ENCODE peak calls at places on chromosomes 3 and 15, in six cellular contexts. One of them, this sample, is unnamed.

GRCh38 chr3:12507871-12508281 is 23.6 kb downstream of the TSEN2 start:
- DNase-seq in stomach: no peak
- DNase-seq in endodermal cell: peak
- DNase-seq in brain microvascular endothelial cell: peak
- DNase-seq in upper lobe of left lung: no peak
- DNase-seq in ovary: peak
- DNase-seq in this sample: peak

GRCh38 chr15:67120839-67121540 is 55.6 kb downstream of the SMAD3 start:
- DNase-seq in stomach: peak
- DNase-seq in ovary: peak
- DNase-seq in endodermal cell: no peak
- DNase-seq in upper lobe of left lung: peak
- DNase-seq in brain microvascular endothelial cell: peak
- DNase-seq in this sample: peak

GRCh38 chr15:56886450-56886856 is 32.0 kb upstream of the TCF12 start:
- DNase-seq in upper lobe of left lung: no peak
- DNase-seq in stomach: no peak
- DNase-seq in ovary: peak
- DNase-seq in brain microvascular endothelial cell: peak
- DNase-seq in endodermal cell: no peak
- DNase-seq in this sample: no peak

GRCh38 chr3:188349963-188350332 is 196.0 kb downstream of the LPP start:
- DNase-seq in brain microvascular endothelial cell: no peak
- DNase-seq in stomach: no peak
- DNase-seq in upper lobe of left lung: no peak
- DNase-seq in endodermal cell: no peak
- DNase-seq in ovary: no peak
- DNase-seq in this sample: no peak

GRCh38 chr3:128170866-128171516 is 17.7 kb downstream of the EEFSEC start:
- DNase-seq in endodermal cell: peak
- DNase-seq in brain microvascular endothelial cell: peak
- DNase-seq in upper lobe of left lung: no peak
- DNase-seq in ovary: peak
- DNase-seq in stomach: peak
- DNase-seq in this sample: peak

GRCh38 chr15:73957276-73957675 is 31.0 kb downstream of the LOXL1 start:
- DNase-seq in upper lobe of left lung: no peak
- DNase-seq in brain microvascular endothelial cell: no peak
- DNase-seq in endodermal cell: no peak
- DNase-seq in stomach: no peak
- DNase-seq in ovary: no peak
- DNase-seq in this sample: no peak

GRCh38 chr3:13353936-13354542 is 66.1 kb downstream of the NUP210 start:
- DNase-seq in stomach: no peak
- DNase-seq in ovary: no peak
- DNase-seq in endodermal cell: peak
- DNase-seq in brain microvascular endothelial cell: peak
- DNase-seq in upper lobe of left lung: no peak
- DNase-seq in this sample: no peak

GRCh38 chr3:42129014-42129953 is 38.1 kb downstream of the TRAK1 start:
- DNase-seq in upper lobe of left lung: no peak
- DNase-seq in endodermal cell: no peak
- DNase-seq in brain microvascular endothelial cell: peak
- DNase-seq in ovary: no peak
- DNase-seq in stomach: peak
- DNase-seq in this sample: no peak

GRCh38 chr15:73617310-73617709 is 15.9 kb downstream of the NPTN start:
- DNase-seq in upper lobe of left lung: no peak
- DNase-seq in ovary: no peak
- DNase-seq in brain microvascular endothelial cell: no peak
- DNase-seq in stomach: no peak
- DNase-seq in endodermal cell: no peak
- DNase-seq in this sample: no peak

GRCh38 chr3:138890555-138891187 is 55.9 kb upstream of the PIK3CB start:
- DNase-seq in stomach: no peak
- DNase-seq in brain microvascular endothelial cell: no peak
- DNase-seq in ovary: no peak
- DNase-seq in upper lobe of left lung: no peak
- DNase-seq in endodermal cell: no peak
- DNase-seq in this sample: no peak

GRCh38 chr3:147392083-147392916 is 14.0 kb downstream of the ZIC4 start:
- DNase-seq in upper lobe of left lung: no peak
- DNase-seq in endodermal cell: peak
- DNase-seq in stomach: no peak
- DNase-seq in brain microvascular endothelial cell: peak
- DNase-seq in ovary: no peak
- DNase-seq in this sample: no peak

GRCh38 chr3:60514866-60515265 is 736.4 kb downstream of the FHIT start:
- DNase-seq in upper lobe of left lung: no peak
- DNase-seq in endodermal cell: no peak
- DNase-seq in ovary: no peak
- DNase-seq in stomach: no peak
- DNase-seq in brain microvascular endothelial cell: no peak
- DNase-seq in this sample: no peak

GRCh38 chr3:10707089-10707983 is 108.7 kb upstream of the SLC6A11 start:
- DNase-seq in ovary: no peak
- DNase-seq in upper lobe of left lung: no peak
- DNase-seq in endodermal cell: peak
- DNase-seq in stomach: no peak
- DNase-seq in brain microvascular endothelial cell: no peak
- DNase-seq in this sample: no peak

DNA sequence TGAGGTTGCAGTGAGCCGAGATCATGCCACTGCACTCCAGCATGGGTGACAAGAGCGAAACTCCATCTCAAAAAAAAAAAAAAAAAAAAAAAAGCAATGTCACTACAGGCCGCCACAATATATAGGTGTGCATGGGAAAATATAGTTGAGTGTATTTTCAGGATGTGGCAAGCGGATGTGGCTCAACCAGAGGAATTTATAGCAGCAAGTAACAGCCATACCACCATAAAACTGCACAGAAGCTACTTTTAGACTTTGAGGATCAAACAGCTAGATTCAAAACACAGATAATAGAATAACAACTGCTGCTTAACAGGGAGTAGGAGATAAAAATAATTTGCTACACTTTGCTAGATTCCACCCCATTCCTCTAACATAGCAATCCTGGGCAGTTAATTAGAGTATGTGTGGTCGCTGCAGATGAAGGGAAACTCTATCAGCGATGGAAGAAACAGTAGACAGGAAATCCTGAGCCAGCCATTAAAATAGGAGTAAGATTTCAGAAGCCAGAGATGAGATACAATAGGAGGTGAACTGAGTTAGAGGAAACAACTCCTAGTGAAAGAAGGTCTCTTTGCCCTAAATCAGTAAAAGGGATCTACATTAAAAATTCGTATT is 318.7 kb upstream of the STT3B start:
- DNase-seq in stomach: no peak
- DNase-seq in ovary: no peak
- DNase-seq in upper lobe of left lung: no peak
- DNase-seq in endodermal cell: no peak
- DNase-seq in brain microvascular endothelial cell: no peak
- DNase-seq in this sample: no peak
- H3K4me3 ChIP-seq in stomach: no peak
- H3K4me3 ChIP-seq in ovary: no peak
- H3K4me3 ChIP-seq in upper lobe of left lung: no peak
- H3K4me3 ChIP-seq in endodermal cell: no peak
- H3K4me3 ChIP-seq in brain microvascular endothelial cell: no peak
- H3K4me3 ChIP-seq in this sample: no peak

DNA sequence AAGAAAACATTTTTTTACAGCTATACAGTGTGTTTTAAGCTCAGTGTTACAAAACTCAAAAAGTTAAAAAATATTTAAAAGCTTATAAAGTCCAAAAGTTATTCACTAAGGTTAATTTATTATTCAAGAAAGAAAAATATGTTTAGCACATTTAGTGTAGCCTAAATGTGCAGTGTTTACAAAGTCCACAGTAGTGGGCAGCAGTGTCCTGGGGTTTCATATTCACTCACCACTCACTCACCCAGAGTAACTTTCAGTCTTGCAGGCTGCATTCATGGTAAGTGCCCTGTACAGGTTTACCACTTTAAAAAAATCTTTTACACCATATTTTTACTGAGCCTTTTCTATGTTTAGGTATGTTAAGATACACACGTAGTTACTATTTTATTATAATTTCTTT is 300.2 kb upstream of the TRIM42 start:
- DNase-seq in ovary: no peak
- DNase-seq in upper lobe of left lung: no peak
- DNase-seq in stomach: no peak
- DNase-seq in brain microvascular endothelial cell: no peak
- DNase-seq in endodermal cell: no peak
- DNase-seq in this sample: no peak
- TF ChIP-seq CTCF in ovary: no peak
- TF ChIP-seq CTCF in upper lobe of left lung: no peak
- TF ChIP-seq CTCF in stomach: no peak
- TF ChIP-seq CTCF in brain microvascular endothelial cell: no peak
- TF ChIP-seq CTCF in endodermal cell: no peak
- TF ChIP-seq CTCF in this sample: no peak

GRCh38 chr3:141354517-141354916 is 13.8 kb upstream of the ZBTB38 start:
- DNase-seq in stomach: no peak
- DNase-seq in endodermal cell: no peak
- DNase-seq in upper lobe of left lung: no peak
- DNase-seq in ovary: no peak
- DNase-seq in brain microvascular endothelial cell: no peak
- DNase-seq in this sample: no peak
- H3K27ac ChIP-seq in stomach: no peak
- H3K27ac ChIP-seq in endodermal cell: no peak
- H3K27ac ChIP-seq in upper lobe of left lung: no peak
- H3K27ac ChIP-seq in ovary: no peak
- H3K27ac ChIP-seq in brain microvascular endothelial cell: no peak
- H3K27ac ChIP-seq in this sample: no peak

DNA sequence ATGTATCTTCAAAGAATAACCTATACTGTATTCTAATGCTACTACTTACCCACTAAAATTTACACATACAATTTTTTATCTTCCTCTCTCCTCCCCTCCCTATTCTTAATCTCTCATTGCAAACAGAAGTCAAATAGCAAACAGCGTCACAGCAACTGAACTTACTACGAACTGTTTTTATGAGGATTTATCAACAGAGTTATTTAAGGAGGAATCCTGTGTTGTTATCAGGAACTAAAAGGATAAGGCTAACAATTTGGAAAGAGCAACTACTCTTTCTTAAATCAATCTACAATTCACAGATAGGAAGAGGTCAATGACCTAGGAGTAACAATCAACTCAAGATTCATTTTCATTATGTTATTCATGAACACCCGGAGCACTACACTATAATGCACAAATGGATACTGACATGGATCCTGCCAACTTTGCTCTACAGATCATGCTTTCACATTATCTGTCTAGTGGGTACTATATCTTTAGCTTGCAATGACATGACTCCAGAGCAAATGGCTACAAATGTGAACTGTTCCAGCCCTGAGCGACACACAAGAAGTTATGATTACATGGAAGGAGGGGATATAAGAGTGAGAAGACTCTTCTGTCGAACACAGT is 971 bp downstream of the FGF7 start:
- DNase-seq in brain microvascular endothelial cell: no peak
- DNase-seq in stomach: no peak
- DNase-seq in ovary: no peak
- DNase-seq in upper lobe of left lung: no peak
- DNase-seq in endodermal cell: no peak
- DNase-seq in this sample: no peak
- H3K4me3 ChIP-seq in brain microvascular endothelial cell: peak
- H3K4me3 ChIP-seq in stomach: peak
- H3K4me3 ChIP-seq in ovary: peak
- H3K4me3 ChIP-seq in upper lobe of left lung: peak
- H3K4me3 ChIP-seq in endodermal cell: no peak
- H3K4me3 ChIP-seq in this sample: peak

GRCh38 chr3:62229908-62230307 is 143.4 kb downstream of the FEZF2 start:
- DNase-seq in upper lobe of left lung: no peak
- DNase-seq in endodermal cell: no peak
- DNase-seq in brain microvascular endothelial cell: no peak
- DNase-seq in stomach: no peak
- DNase-seq in ovary: no peak
- DNase-seq in this sample: no peak
- TF ChIP-seq CTCF in upper lobe of left lung: no peak
- TF ChIP-seq CTCF in endodermal cell: peak
- TF ChIP-seq CTCF in brain microvascular endothelial cell: peak
- TF ChIP-seq CTCF in stomach: no peak
- TF ChIP-seq CTCF in ovary: no peak
- TF ChIP-seq CTCF in this sample: peak

DNA sequence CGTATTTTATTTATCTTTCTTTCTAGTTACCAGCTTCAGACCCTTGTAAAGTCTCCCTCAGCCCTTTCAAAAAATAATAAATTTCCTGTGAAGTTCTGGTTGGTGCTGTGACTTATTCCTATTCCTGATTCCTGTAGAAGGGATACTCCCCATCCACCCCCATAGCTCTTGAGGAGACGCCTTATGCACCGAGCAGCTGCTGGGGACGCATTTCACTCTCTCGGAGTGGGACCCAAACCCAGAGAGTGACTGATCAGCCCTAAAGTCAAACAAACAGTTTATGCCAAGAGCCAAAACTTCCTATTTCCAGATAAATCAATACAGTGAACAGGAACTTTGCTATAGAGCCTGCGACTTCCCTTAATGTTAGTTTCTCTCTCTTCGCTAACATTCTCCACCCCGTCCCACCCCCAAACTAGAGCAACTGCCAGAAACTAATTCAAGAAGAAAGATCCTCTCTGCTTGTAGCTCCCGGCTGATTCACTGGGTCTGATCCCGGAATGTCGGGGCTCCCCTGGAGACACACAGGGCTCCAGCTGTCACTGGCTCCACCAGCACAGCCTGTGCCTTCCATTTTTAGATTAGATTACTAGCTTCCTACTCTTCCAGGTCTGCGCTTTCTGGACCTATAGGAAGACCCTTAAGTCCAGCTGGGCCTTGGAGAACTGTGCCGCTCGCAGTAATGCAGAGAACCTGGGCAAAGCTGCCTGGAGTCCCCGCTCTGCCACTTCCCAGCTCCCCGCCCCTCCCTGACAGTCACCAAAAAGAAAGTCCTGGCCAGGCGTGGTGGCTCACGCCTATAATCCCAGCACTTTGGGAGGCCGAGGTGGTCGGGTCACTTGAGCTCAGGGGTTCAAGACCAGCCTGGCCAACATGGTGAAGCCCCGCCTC is 45.2 kb downstream of the KLHL25 start:
- DNase-seq in upper lobe of left lung: no peak
- DNase-seq in stomach: peak
- DNase-seq in brain microvascular endothelial cell: no peak
- DNase-seq in endodermal cell: peak
- DNase-seq in ovary: no peak
- DNase-seq in this sample: no peak
- H3K27ac ChIP-seq in upper lobe of left lung: peak
- H3K27ac ChIP-seq in stomach: peak
- H3K27ac ChIP-seq in brain microvascular endothelial cell: no peak
- H3K27ac ChIP-seq in endodermal cell: peak
- H3K27ac ChIP-seq in ovary: peak
- H3K27ac ChIP-seq in this sample: no peak

GRCh38 chr3:122974764-122975162 is 52.8 kb downstream of the SEMA5B start:
- DNase-seq in upper lobe of left lung: no peak
- DNase-seq in endodermal cell: peak
- DNase-seq in ovary: peak
- DNase-seq in brain microvascular endothelial cell: peak
- DNase-seq in stomach: no peak
- DNase-seq in this sample: no peak
- H3K4me3 ChIP-seq in upper lobe of left lung: no peak
- H3K4me3 ChIP-seq in endodermal cell: peak
- H3K4me3 ChIP-seq in ovary: no peak
- H3K4me3 ChIP-seq in brain microvascular endothelial cell: no peak
- H3K4me3 ChIP-seq in stomach: no peak
- H3K4me3 ChIP-seq in this sample: no peak

This sample was measured in AG04450.